ENCODE peak calls at places on chromosomes 6 and 20, in four cellular contexts. One of them, this sample, is unnamed. For H3K27me3 and H3K4me1, the result is how much of the 10 kb centered on the place peaks cover.

GRCh38 chr6:34056301-34056700 is 89.6 kb downstream of the GRM4 start:
- DNase-seq in effector memory CD4-positive, alpha-beta T cell: no peak
- DNase-seq in iPS DF 6.9: no peak
- DNase-seq in lower lobe of right lung: peak
- DNase-seq in this sample: no peak

GRCh38 chr20:4873396-4873795 is 127.9 kb downstream of the SLC23A2 start:
- DNase-seq in lower lobe of right lung: no peak
- DNase-seq in effector memory CD4-positive, alpha-beta T cell: no peak
- DNase-seq in iPS DF 6.9: no peak
- DNase-seq in this sample: no peak

GRCh38 chr20:63312690-63313348 is 19.8 kb downstream of the COL20A1 start:
- DNase-seq in iPS DF 6.9: no peak
- DNase-seq in effector memory CD4-positive, alpha-beta T cell: no peak
- DNase-seq in lower lobe of right lung: no peak
- DNase-seq in this sample: no peak

GRCh38 chr6:142872376-142872775 is 72.6 kb downstream of the HIVEP2 start:
- DNase-seq in effector memory CD4-positive, alpha-beta T cell: no peak
- DNase-seq in iPS DF 6.9: no peak
- DNase-seq in lower lobe of right lung: no peak
- DNase-seq in this sample: no peak

GRCh38 chr6:29908710-29909109 is 33.6 kb upstream of the HLA-A start:
- DNase-seq in effector memory CD4-positive, alpha-beta T cell: no peak
- DNase-seq in lower lobe of right lung: no peak
- DNase-seq in iPS DF 6.9: no peak
- DNase-seq in this sample: no peak

GRCh38 chr20:40913224-40913821 is 115.3 kb upstream of the TOP1 start:
- DNase-seq in effector memory CD4-positive, alpha-beta T cell: no peak
- DNase-seq in iPS DF 6.9: no peak
- DNase-seq in lower lobe of right lung: no peak
- DNase-seq in this sample: no peak

GRCh38 chr6:79946773-79947190 is 571 bp downstream of the ELOVL4 start:
- DNase-seq in iPS DF 6.9: no peak
- DNase-seq in effector memory CD4-positive, alpha-beta T cell: no peak
- DNase-seq in lower lobe of right lung: peak
- DNase-seq in this sample: no peak

GRCh38 chr6:568085-568484 is 88.8 kb downstream of the HUS1B start:
- DNase-seq in iPS DF 6.9: no peak
- DNase-seq in effector memory CD4-positive, alpha-beta T cell: no peak
- DNase-seq in lower lobe of right lung: no peak
- DNase-seq in this sample: no peak

GRCh38 chr6:163716690-163717089 is 302.2 kb downstream of the QKI start:
- DNase-seq in lower lobe of right lung: no peak
- DNase-seq in iPS DF 6.9: no peak
- DNase-seq in effector memory CD4-positive, alpha-beta T cell: no peak
- DNase-seq in this sample: no peak

GRCh38 chr6:101926149-101926925 is 532.8 kb downstream of the GRIK2 start:
- DNase-seq in effector memory CD4-positive, alpha-beta T cell: no peak
- DNase-seq in lower lobe of right lung: no peak
- DNase-seq in iPS DF 6.9: no peak
- DNase-seq in this sample: no peak

GRCh38 chr20:19828233-19828632 is 70.2 kb downstream of the RIN2 start:
- DNase-seq in effector memory CD4-positive, alpha-beta T cell: no peak
- DNase-seq in iPS DF 6.9: no peak
- DNase-seq in lower lobe of right lung: no peak
- DNase-seq in this sample: no peak

GRCh38 chr6:41286544-41287346 is at the start of gene TREM1:
- DNase-seq in effector memory CD4-positive, alpha-beta T cell: no peak
- DNase-seq in iPS DF 6.9: no peak
- DNase-seq in lower lobe of right lung: peak
- DNase-seq in this sample: no peak

GRCh38 chr6:112366695-112367546 is 19.8 kb downstream of the RFPL4B start:
- DNase-seq in effector memory CD4-positive, alpha-beta T cell: no peak
- DNase-seq in iPS DF 6.9: no peak
- DNase-seq in lower lobe of right lung: no peak
- DNase-seq in this sample: no peak

GRCh38 chr6:85004283-85005010 is 240.0 kb upstream of the TBX18 start:
- DNase-seq in lower lobe of right lung: no peak
- DNase-seq in iPS DF 6.9: no peak
- DNase-seq in effector memory CD4-positive, alpha-beta T cell: no peak
- DNase-seq in this sample: no peak

GRCh38 chr20:6714202-6714800 is 53.2 kb upstream of the BMP2 start:
- DNase-seq in iPS DF 6.9: no peak
- DNase-seq in effector memory CD4-positive, alpha-beta T cell: no peak
- DNase-seq in lower lobe of right lung: peak
- DNase-seq in this sample: no peak

GRCh38 chr6:55293116-55293515 is 34.2 kb upstream of the GFRAL start:
- DNase-seq in effector memory CD4-positive, alpha-beta T cell: no peak
- DNase-seq in lower lobe of right lung: no peak
- DNase-seq in iPS DF 6.9: no peak
- DNase-seq in this sample: no peak

GRCh38 chr6:126039284-126039683 is 52.9 kb downstream of the TRMT11 start:
- DNase-seq in iPS DF 6.9: no peak
- DNase-seq in effector memory CD4-positive, alpha-beta T cell: no peak
- DNase-seq in lower lobe of right lung: no peak
- DNase-seq in this sample: no peak

GRCh38 chr6:56226946-56227879 is 20.2 kb downstream of the COL21A1 start:
- DNase-seq in effector memory CD4-positive, alpha-beta T cell: no peak
- DNase-seq in iPS DF 6.9: no peak
- DNase-seq in lower lobe of right lung: no peak
- DNase-seq in this sample: no peak

GRCh38 chr6:68634503-68635411 is at the start of gene ADGRB3:
- DNase-seq in effector memory CD4-positive, alpha-beta T cell: no peak
- DNase-seq in lower lobe of right lung: peak
- DNase-seq in iPS DF 6.9: no peak
- DNase-seq in this sample: peak

GRCh38 chr20:37406010-37406998 is 60.4 kb downstream of the SRC start:
- DNase-seq in lower lobe of right lung: no peak
- DNase-seq in iPS DF 6.9: no peak
- DNase-seq in effector memory CD4-positive, alpha-beta T cell: no peak
- DNase-seq in this sample: no peak

GRCh38 chr20:54293526-54293925 is 85.6 kb downstream of the PFDN4 start:
- DNase-seq in effector memory CD4-positive, alpha-beta T cell: no peak
- DNase-seq in iPS DF 6.9: no peak
- DNase-seq in lower lobe of right lung: no peak
- DNase-seq in this sample: no peak

GRCh38 chr6:147022041-147022440 is 182.2 kb upstream of the STXBP5 start:
- DNase-seq in iPS DF 6.9: no peak
- DNase-seq in lower lobe of right lung: no peak
- DNase-seq in effector memory CD4-positive, alpha-beta T cell: no peak
- DNase-seq in this sample: no peak
- H3K27me3 ChIP-seq in iPS DF 6.9: under half
- H3K27me3 ChIP-seq in lower lobe of right lung: under half
- H3K27me3 ChIP-seq in effector memory CD4-positive, alpha-beta T cell: under half
- H3K27me3 ChIP-seq in this sample: under half

GRCh38 chr20:12984069-12984765 is 24.6 kb upstream of the SPTLC3 start:
- DNase-seq in effector memory CD4-positive, alpha-beta T cell: no peak
- DNase-seq in lower lobe of right lung: no peak
- DNase-seq in iPS DF 6.9: no peak
- DNase-seq in this sample: no peak
- H3K27ac ChIP-seq in effector memory CD4-positive, alpha-beta T cell: no peak
- H3K27ac ChIP-seq in lower lobe of right lung: no peak
- H3K27ac ChIP-seq in iPS DF 6.9: no peak
- H3K27ac ChIP-seq in this sample: no peak

GRCh38 chr6:15380354-15380753 is 134.5 kb downstream of the JARID2 start:
- DNase-seq in effector memory CD4-positive, alpha-beta T cell: no peak
- DNase-seq in iPS DF 6.9: no peak
- DNase-seq in lower lobe of right lung: no peak
- DNase-seq in this sample: no peak
- H3K4me1 ChIP-seq in effector memory CD4-positive, alpha-beta T cell: under half
- H3K4me1 ChIP-seq in iPS DF 6.9: under half
- H3K4me1 ChIP-seq in lower lobe of right lung: under half
- H3K4me1 ChIP-seq in this sample: under half

GRCh38 chr20:11409526-11409925 is 508.2 kb upstream of the BTBD3 start:
- DNase-seq in lower lobe of right lung: no peak
- DNase-seq in effector memory CD4-positive, alpha-beta T cell: no peak
- DNase-seq in iPS DF 6.9: no peak
- DNase-seq in this sample: no peak

GRCh38 chr20:11411765-11412164 is 505.9 kb upstream of the BTBD3 start:
- DNase-seq in iPS DF 6.9: no peak
- DNase-seq in lower lobe of right lung: no peak
- DNase-seq in effector memory CD4-positive, alpha-beta T cell: no peak
- DNase-seq in this sample: no peak
- H3K27me3 ChIP-seq in iPS DF 6.9: under half
- H3K27me3 ChIP-seq in lower lobe of right lung: under half
- H3K27me3 ChIP-seq in effector memory CD4-positive, alpha-beta T cell: under half
- H3K27me3 ChIP-seq in this sample: under half

GRCh38 chr6:13355969-13356368 is 27.6 kb upstream of the TBC1D7 start:
- DNase-seq in iPS DF 6.9: no peak
- DNase-seq in lower lobe of right lung: no peak
- DNase-seq in effector memory CD4-positive, alpha-beta T cell: no peak
- DNase-seq in this sample: no peak
- H3K27ac ChIP-seq in iPS DF 6.9: no peak
- H3K27ac ChIP-seq in lower lobe of right lung: no peak
- H3K27ac ChIP-seq in effector memory CD4-positive, alpha-beta T cell: peak
- H3K27ac ChIP-seq in this sample: no peak

DNA sequence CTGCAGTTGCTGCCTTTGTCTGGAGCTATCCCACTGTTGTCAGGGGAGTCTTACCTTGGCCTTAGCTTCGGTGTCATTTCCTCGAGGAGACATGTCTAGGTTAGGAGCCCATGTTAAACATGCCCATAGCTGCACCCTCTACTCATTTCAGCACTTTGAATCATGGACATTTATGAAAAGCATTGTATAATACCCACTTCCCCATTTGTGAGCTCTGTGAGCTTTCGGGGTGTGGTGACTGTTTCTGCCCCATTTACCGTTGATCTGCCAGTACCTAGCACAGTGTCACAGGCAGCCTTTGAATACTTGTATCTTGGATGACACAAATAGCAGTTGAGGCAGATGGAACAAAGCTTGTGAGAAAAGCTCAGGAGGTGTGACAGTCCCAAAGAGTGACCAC is 41.8 kb downstream of the JARID2 start:
- DNase-seq in effector memory CD4-positive, alpha-beta T cell: no peak
- DNase-seq in lower lobe of right lung: no peak
- DNase-seq in iPS DF 6.9: no peak
- DNase-seq in this sample: no peak
- H3K4me1 ChIP-seq in effector memory CD4-positive, alpha-beta T cell: under half
- H3K4me1 ChIP-seq in lower lobe of right lung: under half
- H3K4me1 ChIP-seq in iPS DF 6.9: under half
- H3K4me1 ChIP-seq in this sample: under half

GRCh38 chr6:147023581-147023980 is 180.6 kb upstream of the STXBP5 start:
- DNase-seq in lower lobe of right lung: no peak
- DNase-seq in effector memory CD4-positive, alpha-beta T cell: no peak
- DNase-seq in iPS DF 6.9: no peak
- DNase-seq in this sample: no peak
- H3K27me3 ChIP-seq in lower lobe of right lung: under half
- H3K27me3 ChIP-seq in effector memory CD4-positive, alpha-beta T cell: under half
- H3K27me3 ChIP-seq in iPS DF 6.9: under half
- H3K27me3 ChIP-seq in this sample: under half

GRCh38 chr6:52409499-52409898 is 10.6 kb upstream of the EFHC1 start:
- DNase-seq in iPS DF 6.9: no peak
- DNase-seq in lower lobe of right lung: no peak
- DNase-seq in effector memory CD4-positive, alpha-beta T cell: no peak
- DNase-seq in this sample: no peak

GRCh38 chr6:52403086-52403485 is 17.1 kb upstream of the EFHC1 start:
- DNase-seq in iPS DF 6.9: no peak
- DNase-seq in effector memory CD4-positive, alpha-beta T cell: no peak
- DNase-seq in lower lobe of right lung: no peak
- DNase-seq in this sample: no peak

GRCh38 chr6:52403627-52404026 is 16.5 kb upstream of the EFHC1 start:
- DNase-seq in lower lobe of right lung: no peak
- DNase-seq in effector memory CD4-positive, alpha-beta T cell: no peak
- DNase-seq in iPS DF 6.9: no peak
- DNase-seq in this sample: no peak

GRCh38 chr6:52407467-52407866 is 12.7 kb upstream of the EFHC1 start:
- DNase-seq in iPS DF 6.9: no peak
- DNase-seq in lower lobe of right lung: no peak
- DNase-seq in effector memory CD4-positive, alpha-beta T cell: no peak
- DNase-seq in this sample: no peak

DNA sequence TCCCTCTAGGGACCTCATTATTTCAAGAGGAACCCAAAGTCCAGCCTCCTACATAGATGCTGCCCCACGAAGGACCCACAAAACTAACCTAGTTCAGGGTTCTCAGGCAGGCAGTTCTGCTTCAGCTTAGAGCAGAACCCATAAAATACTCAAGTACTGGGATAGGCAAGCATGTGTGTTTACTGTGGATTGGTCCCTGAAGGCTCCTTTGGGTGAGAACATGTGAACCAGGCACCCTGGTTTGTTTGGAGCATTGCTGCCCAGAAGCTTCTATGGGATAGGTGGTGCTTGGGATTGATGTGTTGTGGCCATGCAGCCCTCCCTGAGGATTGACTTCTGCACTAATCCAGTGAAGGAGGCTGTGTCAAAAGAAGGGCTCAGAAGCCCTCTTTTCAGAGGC is 14.9 kb upstream of the EFHC1 start:
- DNase-seq in effector memory CD4-positive, alpha-beta T cell: no peak
- DNase-seq in iPS DF 6.9: no peak
- DNase-seq in lower lobe of right lung: no peak
- DNase-seq in this sample: no peak
- H3K27ac ChIP-seq in effector memory CD4-positive, alpha-beta T cell: no peak
- H3K27ac ChIP-seq in iPS DF 6.9: no peak
- H3K27ac ChIP-seq in lower lobe of right lung: no peak
- H3K27ac ChIP-seq in this sample: no peak

GRCh38 chr6:35491558-35492541 is 5.0 kb downstream of the TEAD3 start:
- DNase-seq in effector memory CD4-positive, alpha-beta T cell: no peak
- DNase-seq in lower lobe of right lung: no peak
- DNase-seq in iPS DF 6.9: no peak
- DNase-seq in this sample: no peak

GRCh38 chr6:35489066-35489465 is 7.8 kb downstream of the TEAD3 start:
- DNase-seq in lower lobe of right lung: no peak
- DNase-seq in iPS DF 6.9: no peak
- DNase-seq in effector memory CD4-positive, alpha-beta T cell: no peak
- DNase-seq in this sample: no peak

GRCh38 chr6:35489995-35490791 is 6.7 kb downstream of the TEAD3 start:
- DNase-seq in effector memory CD4-positive, alpha-beta T cell: no peak
- DNase-seq in iPS DF 6.9: no peak
- DNase-seq in lower lobe of right lung: peak
- DNase-seq in this sample: peak

GRCh38 chr6:35492664-35493284 is 4.1 kb downstream of the TEAD3 start:
- DNase-seq in iPS DF 6.9: no peak
- DNase-seq in effector memory CD4-positive, alpha-beta T cell: no peak
- DNase-seq in lower lobe of right lung: no peak
- DNase-seq in this sample: no peak

GRCh38 chr6:35490821-35491557 is 5.9 kb downstream of the TEAD3 start:
- DNase-seq in lower lobe of right lung: no peak
- DNase-seq in iPS DF 6.9: no peak
- DNase-seq in effector memory CD4-positive, alpha-beta T cell: no peak
- DNase-seq in this sample: no peak
- H3K4me1 ChIP-seq in lower lobe of right lung: half or more
- H3K4me1 ChIP-seq in iPS DF 6.9: under half
- H3K4me1 ChIP-seq in effector memory CD4-positive, alpha-beta T cell: under half
- H3K4me1 ChIP-seq in this sample: half or more